ENCODE peak calls at places on chromosomes 6 and 20, in four cellular contexts. S, Z, A and Q are unnamed samples. For H3K4me1, the result is how much of the 10 kb centered on the place peaks cover.

GRCh38 chr6:26105109-26105730 is 18.0 kb downstream of the HFE start:
- DNase-seq in A (no peak), S (peak), Z (no peak), Q (no peak)

GRCh38 chr20:49907405-49908257 is 7.7 kb downstream of the SPATA2 start:
- DNase-seq in A (no peak), S (no peak), Z (no peak), Q (no peak)

GRCh38 chr6:136792945-136793289 is 640 bp upstream of the MAP3K5 start:
- DNase-seq in A (peak), S (peak), Z (peak), Q (peak)

GRCh38 chr6:112745765-112746164 is 398.6 kb downstream of the RFPL4B start:
- DNase-seq in A (no peak), S (no peak), Z (no peak), Q (no peak)

GRCh38 chr20:58128635-58129625 is 99.5 kb downstream of the ANKRD60 start:
- DNase-seq in Z (no peak), A (no peak), S (no peak), Q (no peak)

GRCh38 chr6:44667668-44668390 is 280.3 kb downstream of the CDC5L start:
- DNase-seq in S (peak), Z (no peak), A (no peak), Q (peak)

GRCh38 chr6:158143700-158144099 is 24.4 kb downstream of the SERAC1 start:
- DNase-seq in S (peak), A (no peak), Z (no peak), Q (no peak)

GRCh38 chr6:43977404-43978111 is 149.7 kb downstream of the MRPL14 start:
- DNase-seq in A (no peak), S (no peak), Z (no peak), Q (no peak)

GRCh38 chr20:59645316-59645715 is 41.0 kb downstream of the PHACTR3 start:
- DNase-seq in Z (no peak), S (no peak), A (no peak), Q (no peak)

GRCh38 chr6:52361347-52361944 is 505 bp upstream of the PAQR8 start:
- DNase-seq in A (no peak), S (no peak), Z (peak), Q (peak)

GRCh38 chr6:43910638-43911353 is 140.8 kb downstream of the VEGFA start:
- DNase-seq in Z (no peak), A (no peak), S (no peak), Q (no peak)

GRCh38 chr6:71886184-71887005 is at the start of gene RIMS1:
- DNase-seq in S (no peak), Z (peak), A (no peak), Q (no peak)

GRCh38 chr6:299050-299980 is 7.0 kb downstream of the DUSP22 start:
- DNase-seq in Z (no peak), S (no peak), A (no peak), Q (no peak)

GRCh38 chr6:31079656-31080261 is 32.6 kb downstream of the C6orf15 start:
- DNase-seq in A (no peak), S (peak), Z (peak), Q (peak)
- H3K4me3 ChIP-seq in A (peak), S (no peak), Z (no peak), Q (peak)

GRCh38 chr6:10555625-10556309 is 34.6 kb downstream of the GCNT2 start:
- DNase-seq in A (no peak), S (no peak), Z (peak), Q (no peak)
- H3K4me1 ChIP-seq in A (under half), S (under half), Z (under half), Q (under half)

GRCh38 chr6:81758221-81758620 is 5.7 kb upstream of the TENT5A start:
- DNase-seq in A (no peak), S (no peak), Z (no peak), Q (no peak)

GRCh38 chr6:81754906-81755305 is 2.4 kb upstream of the TENT5A start:
- DNase-seq in A (no peak), S (no peak), Z (no peak), Q (no peak)

GRCh38 chr6:81753709-81754678 is 1.5 kb upstream of the TENT5A start:
- DNase-seq in Z (peak), S (no peak), A (peak), Q (peak)

GRCh38 chr6:81755536-81755935 is 3.1 kb upstream of the TENT5A start:
- DNase-seq in S (no peak), Z (no peak), A (no peak), Q (no peak)

DNA sequence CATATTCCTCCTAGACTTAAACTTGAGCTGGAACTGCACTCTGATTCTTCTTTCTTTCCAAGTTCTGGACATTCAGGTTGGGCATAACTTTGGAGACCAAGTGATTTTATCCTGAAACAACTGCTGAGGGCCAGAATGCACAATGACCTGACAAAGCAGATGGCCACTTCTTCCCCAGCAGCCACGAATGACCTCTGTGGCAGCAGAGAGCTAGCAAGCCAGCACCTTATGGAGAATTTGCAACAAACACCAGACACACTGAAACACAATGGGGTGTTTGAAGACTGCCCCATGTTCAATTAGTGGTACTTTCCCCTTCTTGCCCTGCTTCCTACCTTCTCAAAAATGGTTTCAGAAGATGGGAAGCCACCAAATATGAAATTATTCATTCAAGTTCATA is 4.2 kb upstream of the TENT5A start:
- DNase-seq in S (no peak), Z (no peak), A (no peak), Q (no peak)
- TF ChIP-seq CTCF in S (no peak), Z (no peak), A (no peak), Q (no peak)

DNA sequence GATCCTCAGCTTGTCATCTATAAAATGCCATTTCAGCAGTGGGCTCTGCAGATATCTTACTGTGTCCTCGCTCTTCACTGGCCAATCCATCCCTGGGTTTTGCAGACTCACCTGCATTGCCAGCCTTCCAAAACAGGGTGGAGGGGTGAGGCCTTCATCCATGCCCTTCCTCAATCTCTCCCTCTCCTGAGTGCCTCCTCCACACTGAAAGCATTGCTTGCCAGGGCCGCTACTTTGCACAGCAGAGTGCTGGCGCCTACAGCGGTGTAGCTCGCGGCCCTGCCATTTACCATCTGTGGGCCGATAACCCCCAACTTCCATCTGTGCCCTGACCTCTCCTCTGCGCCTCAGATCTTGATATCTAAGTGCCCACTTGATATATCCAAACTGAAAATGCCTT is 29.4 kb downstream of the TM9SF4 start:
- DNase-seq in A (no peak), S (no peak), Z (no peak), Q (no peak)
- H3K4me3 ChIP-seq in A (no peak), S (no peak), Z (no peak), Q (no peak)

GRCh38 chr6:105273589-105273988 is 93.8 kb upstream of the POPDC3 start:
- DNase-seq in A (no peak), Z (no peak), S (no peak), Q (no peak)

GRCh38 chr6:105276374-105276773 is 96.6 kb upstream of the POPDC3 start:
- DNase-seq in Z (no peak), S (no peak), A (no peak), Q (no peak)

GRCh38 chr6:105275542-105275941 is 95.7 kb upstream of the POPDC3 start:
- DNase-seq in S (no peak), Z (no peak), A (no peak), Q (no peak)

GRCh38 chr6:105272783-105273182 is 93.0 kb upstream of the POPDC3 start:
- DNase-seq in S (no peak), A (no peak), Z (peak), Q (no peak)

GRCh38 chr6:105274678-105275077 is 94.9 kb upstream of the POPDC3 start:
- DNase-seq in Z (no peak), A (no peak), S (no peak), Q (no peak)
- H3K4me1 ChIP-seq in Z (under half), A (under half), S (under half), Q (under half)

GRCh38 chr6:7776509-7776908 is 50.6 kb downstream of the BMP6 start:
- DNase-seq in A (no peak), S (no peak), Z (no peak), Q (no peak)
- TF ChIP-seq CTCF in A (no peak), S (no peak), Z (no peak), Q (no peak)

GRCh38 chr6:57172136-57173055 is at the start of gene BAG2:
- DNase-seq in S (peak), Z (peak), A (peak), Q (peak)
- H3K4me3 ChIP-seq in S (peak), Z (peak), A (peak), Q (peak)

GRCh38 chr6:150711584-150712501 is 112.2 kb downstream of the PLEKHG1 start:
- DNase-seq in A (no peak), S (no peak), Z (no peak), Q (no peak)

GRCh38 chr6:150711061-150711460 is 111.4 kb downstream of the PLEKHG1 start:
- DNase-seq in A (no peak), S (no peak), Z (no peak), Q (no peak)

GRCh38 chr6:150715132-150715531 is 115.4 kb downstream of the PLEKHG1 start:
- DNase-seq in Z (no peak), A (no peak), S (no peak), Q (no peak)

GRCh38 chr6:150712502-150713252 is 113.0 kb downstream of the PLEKHG1 start:
- DNase-seq in S (no peak), Z (no peak), A (no peak), Q (no peak)

GRCh38 chr6:150713876-150714275 is 114.2 kb downstream of the PLEKHG1 start:
- DNase-seq in A (no peak), S (no peak), Z (peak), Q (no peak)
- H3K4me1 ChIP-seq in A (under half), S (under half), Z (under half), Q (under half)

DNA sequence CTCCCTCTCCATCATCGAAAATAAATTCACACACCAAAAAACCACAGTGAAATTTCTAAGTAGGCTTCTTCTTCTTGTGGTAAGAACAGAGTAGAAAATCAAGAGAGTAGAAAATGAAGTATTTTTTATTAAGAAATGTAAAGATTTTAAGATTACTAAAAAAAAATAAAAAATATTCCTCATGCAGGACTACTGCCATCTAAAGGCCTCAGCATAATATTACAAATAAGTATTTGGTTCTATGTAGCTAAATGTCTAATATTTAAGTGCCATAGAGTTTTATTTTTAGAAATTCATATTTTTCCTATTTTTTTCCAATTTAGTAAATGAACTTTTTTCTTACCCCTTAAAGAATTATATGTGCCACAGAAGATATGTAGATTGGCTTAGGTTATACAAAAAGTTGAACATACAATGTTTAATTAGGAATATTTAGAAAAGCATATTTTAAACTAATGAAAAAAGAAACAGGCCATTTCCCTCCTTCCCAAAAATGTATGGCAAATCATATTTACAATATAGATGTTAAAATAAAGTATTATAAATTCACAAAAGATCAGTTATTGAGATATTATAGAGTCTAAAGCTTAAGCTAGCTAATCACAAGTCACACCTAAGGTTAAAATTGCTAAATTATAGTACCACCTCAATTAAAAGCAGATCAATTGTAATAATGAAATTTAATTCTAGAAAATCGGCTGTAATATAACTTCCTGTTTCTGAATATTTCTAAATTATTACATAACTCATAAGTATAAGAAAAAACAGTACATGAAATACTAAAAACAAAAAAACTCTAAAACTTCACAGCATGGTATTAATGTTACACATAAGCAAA is 3.5 kb upstream of the NT5DC1 start:
- DNase-seq in S (peak), A (no peak), Z (no peak), Q (no peak)
- TF ChIP-seq CTCF in S (peak), A (no peak), Z (peak), Q (peak)

DNA sequence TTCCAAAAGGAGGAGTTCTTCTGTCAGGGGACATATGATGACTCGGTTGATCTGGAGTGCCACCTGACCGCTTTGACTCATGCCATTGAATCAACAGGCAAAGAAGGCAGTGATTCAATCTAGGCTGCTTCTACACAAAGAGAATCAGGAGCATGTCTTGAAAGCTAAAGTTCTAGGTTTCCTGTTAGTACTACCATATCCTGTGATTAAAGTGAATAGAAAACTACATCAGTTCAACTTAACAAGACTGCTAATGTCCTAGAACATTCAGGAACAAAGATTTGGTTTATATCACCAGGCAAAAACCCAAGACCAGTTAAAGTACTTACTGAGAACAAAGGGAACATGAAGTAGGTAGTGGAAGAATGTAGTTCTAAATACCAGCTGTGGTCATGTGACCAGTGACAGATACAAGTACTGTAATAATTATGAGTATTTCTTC is 216.8 kb upstream of the SGK1 start:
- DNase-seq in S (no peak), Z (peak), A (no peak), Q (no peak)
- H3K4me3 ChIP-seq in S (no peak), Z (no peak), A (no peak), Q (no peak)